ENCODE peak calls at places on chromosomes 3 and 15, in six cellular contexts. Z is GM12892, L is GM12878, E is H1, A is HepG2, P is K562. U is an unnamed sample.

GRCh38 chr3:15102833-15103232 is 3.9 kb upstream of the RBSN start:
- DNase-seq in L (no peak), Z (no peak), P (no peak), E (no peak), A (no peak), U (no peak)

GRCh38 chr15:51536965-51537574 is 85.5 kb downstream of the DMXL2 start:
- DNase-seq in E (no peak), P (peak; percentile 50), A (peak; percentile 3), Z (no peak), L (no peak), U (no peak)

GRCh38 chr3:156818890-156819289 is 7.3 kb upstream of the LEKR1 start:
- DNase-seq in P (no peak), A (no peak), L (no peak), Z (no peak), E (no peak), U (no peak)

GRCh38 chr15:67144609-67145306 is 79.4 kb downstream of the SMAD3 start:
- DNase-seq in Z (no peak), P (no peak), E (no peak), A (no peak), L (no peak), U (no peak)

GRCh38 chr3:69932087-69932486 is 67.4 kb upstream of the SAMMSON start:
- DNase-seq in E (no peak), A (no peak), L (no peak), P (no peak), Z (no peak), U (no peak)

GRCh38 chr15:37819191-37819590 is 115.2 kb upstream of the TMCO5A start:
- DNase-seq in P (no peak), A (no peak), L (no peak), Z (no peak), E (no peak), U (no peak)

GRCh38 chr15:101498731-101499480 is 9.4 kb upstream of the PCSK6 start:
- DNase-seq in P (no peak), A (no peak), E (no peak), L (no peak), Z (no peak), U (no peak)

GRCh38 chr3:130759692-130760338 is 13.2 kb upstream of the PIK3R4 start:
- DNase-seq in E (no peak), L (no peak), Z (peak; percentile 25), A (peak; percentile 41), P (peak; percentile 8), U (peak; percentile 32)

GRCh38 chr15:41465822-41466421 is 27.8 kb upstream of the ITPKA start:
- DNase-seq in A (peak; percentile 50), Z (no peak), L (no peak), E (no peak), P (peak; percentile 39), U (peak; percentile 30)

GRCh38 chr3:117734431-117734830 is 1024.9 kb downstream of the TUSC7 start:
- DNase-seq in L (no peak), P (no peak), A (no peak), Z (no peak), E (no peak), U (no peak)

GRCh38 chr3:97793415-97794019 is 28.3 kb upstream of the CRYBG3 start:
- DNase-seq in L (peak; percentile 4), E (no peak), A (peak; percentile 60), Z (no peak), P (peak; percentile 5), U (no peak)

GRCh38 chr3:148101061-148101460 is 596.6 kb upstream of the AGTR1 start:
- DNase-seq in A (no peak), L (no peak), Z (no peak), P (no peak), E (no peak), U (no peak)

GRCh38 chr15:45022871-45023658 is at the start of gene SORD:
- DNase-seq in L (no peak), P (peak; percentile 99), E (peak; percentile 87), A (peak; percentile 86), Z (peak; percentile 96), U (peak; percentile 95)

GRCh38 chr3:120364821-120365220 is 15.7 kb upstream of the LRRC58 start:
- DNase-seq in L (no peak), E (no peak), A (no peak), Z (no peak), P (no peak), U (no peak)

GRCh38 chr3:100047455-100048141 is 66.7 kb downstream of the FILIP1L start:
- DNase-seq in E (no peak), A (peak; percentile 86), P (no peak), L (peak; percentile 77), Z (peak; percentile 11), U (no peak)

GRCh38 chr3:125481786-125482185 is 38.2 kb downstream of the SNX4 start:
- DNase-seq in Z (no peak), A (no peak), L (no peak), P (no peak), E (no peak), U (no peak)

GRCh38 chr3:119239421-119239820 is 1.3 kb downstream of the B4GALT4 start:
- DNase-seq in E (no peak), P (no peak), L (no peak), Z (no peak), A (no peak), U (no peak)

GRCh38 chr15:92463826-92464225 is 70.1 kb downstream of the ST8SIA2 start:
- DNase-seq in E (no peak), Z (no peak), L (no peak), A (no peak), P (no peak), U (no peak)

GRCh38 chr3:186567072-186567921 is at the start of gene TBCCD1:
- DNase-seq in P (peak; percentile 90), Z (peak; percentile 66), A (peak; percentile 87), L (peak; percentile 73), E (peak; percentile 77), U (peak; percentile 77)

GRCh38 chr15:96237002-96237401 is 93.5 kb upstream of the NR2F2 start:
- DNase-seq in Z (no peak), A (no peak), P (no peak), E (no peak), L (no peak), U (no peak)

GRCh38 chr3:99951701-99952100 is 134.0 kb downstream of the CMSS1 start:
- DNase-seq in E (no peak), L (no peak), P (no peak), Z (no peak), A (no peak), U (no peak)

GRCh38 chr15:20352241-20353200 is 189.1 kb downstream of the GOLGA6L6 start:
- DNase-seq in L (no peak), Z (no peak), P (no peak), E (no peak), A (no peak), U (no peak)

GRCh38 chr3:72444642-72445223 is 403.5 kb downstream of the SHQ1 start:
- DNase-seq in Z (no peak), P (no peak), L (no peak), E (no peak), A (no peak), U (no peak)

GRCh38 chr3:110644203-110644602 is 427.4 kb upstream of the NECTIN3 start:
- DNase-seq in E (no peak), Z (no peak), L (no peak), A (no peak), P (no peak), U (no peak)

DNA sequence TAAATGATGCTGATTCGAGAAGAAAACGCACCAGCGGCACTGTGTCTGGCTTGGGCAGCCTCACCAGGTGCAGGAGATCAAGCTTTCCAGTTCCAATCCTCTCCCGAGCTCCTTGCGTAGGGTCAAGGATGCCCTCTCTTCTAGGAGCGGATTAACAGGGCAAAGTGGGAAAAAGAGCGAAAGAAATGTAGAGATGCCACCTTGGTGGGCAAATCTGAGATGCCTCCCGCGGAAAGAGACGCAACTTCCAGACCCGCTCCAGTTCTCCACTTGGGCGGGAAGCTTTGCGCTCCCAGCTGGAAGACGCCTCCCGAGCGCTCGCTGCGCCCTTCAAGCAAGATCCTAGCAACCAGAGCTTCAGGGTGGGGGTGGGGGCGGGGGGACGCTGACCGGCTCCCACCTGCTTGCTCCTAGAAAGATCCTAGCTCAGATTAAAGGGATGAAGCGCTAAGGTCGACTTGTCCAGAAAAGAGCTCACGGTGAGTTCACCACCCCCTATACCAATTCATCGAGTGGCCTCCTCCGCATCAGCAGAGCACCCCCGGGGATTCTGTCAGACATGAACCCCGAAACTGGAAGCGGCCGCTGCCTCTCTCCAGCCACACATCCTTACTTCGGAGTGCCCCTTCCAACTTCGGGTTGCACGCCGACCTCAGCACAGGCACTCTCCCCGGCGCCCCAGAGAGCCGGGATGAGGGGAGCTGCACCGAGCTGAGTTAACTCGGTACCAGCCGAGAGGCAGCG is 769 bp downstream of the TAFA4 start:
- DNase-seq in L (no peak), E (no peak), Z (peak; percentile 5), P (no peak), A (no peak), U (no peak)
- TF ChIP-seq TAF1 in L (no peak), E (no peak), Z (no peak), P (no peak), A (no peak), U (no peak)

DNA sequence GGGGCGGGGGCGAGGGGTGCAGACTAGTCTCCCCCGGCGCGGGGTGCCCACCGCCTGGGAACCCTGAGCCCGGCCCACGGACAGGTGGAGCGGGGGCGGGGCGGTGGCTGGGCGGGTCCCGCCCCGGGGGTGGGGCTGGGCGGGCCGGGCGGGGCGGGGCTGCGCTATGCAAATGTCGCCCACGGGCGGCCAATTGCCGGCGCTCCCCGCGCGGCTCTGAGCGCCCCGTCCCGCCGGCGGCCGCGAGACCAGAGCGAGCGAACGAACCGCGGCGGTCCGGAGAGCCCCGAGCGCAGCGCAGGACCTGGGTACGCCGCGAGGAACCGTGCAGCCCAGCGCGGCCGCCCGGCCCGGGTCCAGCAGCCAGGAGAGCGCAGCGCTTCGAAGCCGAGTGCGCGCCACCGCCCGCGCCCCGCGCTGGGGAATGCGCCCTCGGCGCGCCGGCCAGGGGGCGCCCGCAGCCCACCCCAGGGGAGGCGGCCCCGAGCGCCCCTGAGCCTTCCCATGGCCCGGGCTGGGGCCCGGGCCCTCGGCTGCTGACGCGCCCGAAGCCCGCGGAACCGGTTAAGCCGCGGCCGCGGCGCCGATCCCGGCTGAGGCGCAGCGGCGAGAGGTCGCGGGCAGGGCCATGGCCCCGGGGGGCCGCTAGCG is at the start of gene SEMA3F:
- DNase-seq in P (peak; percentile 91), E (no peak), Z (peak; percentile 96), L (no peak), A (peak; percentile 32), U (peak; percentile 98)
- TF ChIP-seq POLR2A in P (no peak), E (no peak), Z (no peak), L (no peak), A (no peak), U (no peak)

DNA sequence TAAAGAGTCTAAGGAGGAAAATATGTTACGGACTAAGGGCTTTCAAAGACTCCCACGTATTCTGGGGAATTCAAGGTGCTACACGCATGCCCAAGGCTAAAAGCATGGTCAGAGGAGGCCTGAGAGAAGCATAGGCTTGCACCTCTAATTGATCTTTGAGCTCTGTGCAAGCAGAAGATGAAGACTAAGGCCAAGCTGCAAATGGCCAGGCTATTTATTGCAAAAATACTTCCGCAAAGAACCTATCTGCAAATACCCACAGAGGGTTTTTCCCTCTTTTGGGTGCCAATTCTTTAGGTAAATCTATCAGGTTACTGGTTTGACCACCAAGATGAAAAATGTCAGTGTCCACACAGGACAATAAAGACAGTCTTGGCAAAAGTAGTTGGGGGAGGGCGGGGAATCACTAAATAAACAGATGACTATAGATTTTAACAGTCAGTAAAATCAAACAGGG is 119.5 kb downstream of the STAG1 start:
- DNase-seq in A (peak; percentile 80), E (no peak), L (no peak), P (no peak), Z (no peak), U (no peak)
- TF ChIP-seq TAF1 in A (no peak), E (no peak), L (no peak), P (no peak), Z (no peak), U (no peak)

GRCh38 chr3:43621406-43621973 is 321 bp downstream of the ANO10 start:
- DNase-seq in A (no peak), Z (no peak), P (no peak), L (no peak), E (no peak), U (no peak)
- TF ChIP-seq POLR2A in A (no peak), Z (no peak), P (no peak), L (no peak), E (no peak), U (no peak)

U was measured in GM12891.